ENCODE peak calls at places on chromosome 1, in seven cellular contexts. X, C, I, B, Y, E and P are unnamed samples.

GRCh38 chr1:189646066-189646465 is 831.6 kb downstream of the BRINP3 start:
- DNase-seq in I (no peak), B (no peak), E (no peak), X (no peak), Y (no peak), C (no peak), P (no peak)

GRCh38 chr1:15618685-15619525 is 1.6 kb downstream of the DDI2 start:
- DNase-seq in X (no peak), Y (no peak), I (no peak), E (no peak), C (no peak), B (no peak), P (no peak)

GRCh38 chr1:115476616-115477015 is 138.6 kb upstream of the NGF start:
- DNase-seq in Y (no peak), B (no peak), E (no peak), I (no peak), C (no peak), X (no peak), P (no peak)

GRCh38 chr1:78045850-78046778 is at the start of gene GIPC2:
- DNase-seq in X (peak), C (peak), I (no peak), B (peak), Y (peak), E (peak), P (no peak)

GRCh38 chr1:147169171-147169570 is 3.1 kb downstream of the PRKAB2 start:
- DNase-seq in E (no peak), C (no peak), X (no peak), Y (no peak), I (no peak), B (no peak), P (no peak)

GRCh38 chr1:41365772-41366427 is 4.7 kb downstream of the FOXO6 start:
- DNase-seq in Y (peak), B (peak), I (no peak), E (no peak), X (no peak), C (peak), P (no peak)

GRCh38 chr1:19139711-19140110 is 70.4 kb downstream of the UBR4 start:
- DNase-seq in Y (no peak), I (no peak), C (no peak), X (no peak), E (no peak), B (no peak), P (no peak)

GRCh38 chr1:208166340-208167138 is 77.6 kb downstream of the PLXNA2 start:
- DNase-seq in E (no peak), I (no peak), C (no peak), X (no peak), B (no peak), Y (no peak), P (no peak)

GRCh38 chr1:7401814-7402547 is 369.1 kb upstream of the VAMP3 start:
- DNase-seq in E (no peak), I (no peak), B (no peak), Y (no peak), C (no peak), X (no peak), P (no peak)

GRCh38 chr1:235069577-235070563 is 58.8 kb downstream of the TOMM20 start:
- DNase-seq in C (no peak), X (peak), E (no peak), B (no peak), I (no peak), Y (no peak), P (no peak)

GRCh38 chr1:208980590-208980989 is 602.9 kb upstream of the CAMK1G start:
- DNase-seq in I (no peak), X (no peak), E (no peak), C (no peak), B (no peak), Y (no peak), P (no peak)

GRCh38 chr1:165355977-165356811 is at the start of gene LMX1A:
- DNase-seq in C (no peak), Y (no peak), I (no peak), X (peak), B (no peak), E (no peak), P (no peak)

GRCh38 chr1:8202182-8202905 is 115.6 kb upstream of the SLC45A1 start:
- DNase-seq in X (peak), C (no peak), I (no peak), Y (no peak), E (no peak), B (peak), P (no peak)

GRCh38 chr1:168365719-168366474 is 85.2 kb downstream of the TBX19 start:
- DNase-seq in E (peak), X (no peak), C (no peak), B (no peak), I (no peak), Y (no peak), P (peak)

GRCh38 chr1:152917794-152918193 is 9.4 kb downstream of the IVL start:
- DNase-seq in C (no peak), I (no peak), X (no peak), Y (no peak), B (no peak), E (no peak), P (peak)

GRCh38 chr1:17773626-17774326 is 18.6 kb downstream of the ACTL8 start:
- DNase-seq in E (no peak), I (no peak), C (no peak), B (no peak), X (no peak), Y (no peak), P (no peak)

GRCh38 chr1:111538343-111539035 is 35.1 kb upstream of the ADORA3 start:
- DNase-seq in I (no peak), B (no peak), Y (no peak), X (no peak), C (no peak), E (no peak), P (no peak)

GRCh38 chr1:95118019-95118499 is 904 bp downstream of the TLCD4 start:
- DNase-seq in C (no peak), B (no peak), Y (no peak), X (peak), E (no peak), I (peak), P (peak)

GRCh38 chr1:3623441-3624150 is 1.2 kb upstream of the TPRG1L start:
- DNase-seq in Y (no peak), E (no peak), C (no peak), B (no peak), X (no peak), I (no peak), P (no peak)

GRCh38 chr1:153560771-153561170 is 4.9 kb downstream of the S100A2 start:
- DNase-seq in Y (no peak), X (no peak), B (no peak), C (no peak), I (no peak), E (no peak), P (no peak)

GRCh38 chr1:26031196-26031902 is 9.8 kb downstream of the EXTL1 start:
- DNase-seq in C (no peak), I (no peak), B (no peak), Y (no peak), X (no peak), E (no peak), P (no peak)

GRCh38 chr1:172275478-172275877 is 145.0 kb upstream of the C1orf105 start:
- DNase-seq in E (no peak), Y (no peak), B (no peak), C (no peak), I (no peak), X (no peak), P (no peak)

GRCh38 chr1:16927711-16928485 is 6.2 kb downstream of the CROCC start:
- DNase-seq in C (no peak), E (no peak), B (no peak), X (peak), Y (no peak), I (no peak), P (no peak)

GRCh38 chr1:51070011-51070410 is 32.0 kb upstream of the C1orf185 start:
- DNase-seq in I (no peak), C (no peak), B (no peak), Y (no peak), E (no peak), X (no peak), P (no peak)

GRCh38 chr1:30714536-30715090 is 8.8 kb downstream of the MATN1 start:
- DNase-seq in I (no peak), Y (no peak), E (no peak), B (no peak), C (no peak), X (no peak), P (no peak)

GRCh38 chr1:54671985-54672608 is 30.5 kb downstream of the MROH7 start:
- DNase-seq in Y (peak), E (peak), C (peak), I (peak), B (no peak), X (no peak), P (peak)

GRCh38 chr1:100440075-100440809 is 87.9 kb downstream of the CDC14A start:
- DNase-seq in Y (peak), I (peak), B (no peak), C (peak), X (no peak), E (peak), P (peak)

GRCh38 chr1:41122851-41123518 is 101.5 kb upstream of the SLFNL1 start:
- DNase-seq in E (peak), X (no peak), Y (no peak), C (no peak), I (no peak), B (no peak), P (no peak)

GRCh38 chr1:3247521-3248031 is 178.6 kb downstream of the PRDM16 start:
- DNase-seq in B (no peak), C (no peak), I (no peak), E (no peak), Y (no peak), X (no peak), P (no peak)

GRCh38 chr1:18858070-18858688 is 1.3 kb downstream of the TAS1R2 start:
- DNase-seq in I (no peak), Y (no peak), C (no peak), X (no peak), E (no peak), B (no peak), P (no peak)

GRCh38 chr1:183070923-183071618 is 47.9 kb downstream of the LAMC1 start:
- DNase-seq in X (no peak), I (no peak), B (no peak), Y (no peak), C (no peak), E (no peak), P (peak)

GRCh38 chr1:57489342-57490036 is 65.6 kb upstream of the DAB1 start:
- DNase-seq in I (no peak), C (no peak), E (no peak), X (no peak), Y (no peak), B (no peak), P (no peak)